ENCODE peak calls at places on chromosomes 5 and 9, in four cellular contexts. C, J, M and G are unnamed samples.
A peak's percentile ranks its signal among the peaks of the same experiment; 100 is the strongest.

GRCh38 chr5:176740131-176740701 is 70.1 kb upstream of the UNC5A start:
- DNase-seq in C (no peak), J (no peak), M (no peak), G (peak; percentile 80)

GRCh38 chr5:72231989-72232703 is 87.9 kb downstream of the MRPS27 start:
- DNase-seq in C (no peak), J (no peak), M (no peak), G (no peak)

GRCh38 chr9:14221558-14221957 is 92.4 kb downstream of the NFIB start:
- DNase-seq in C (no peak), J (peak; percentile 14), M (no peak), G (no peak)

GRCh38 chr5:170747851-170748250 is 35.7 kb upstream of the GABRP start:
- DNase-seq in C (no peak), J (peak; percentile 15), M (no peak), G (peak; percentile 88)

GRCh38 chr9:108184941-108185340 is 670.8 kb downstream of the ACTL7B start:
- DNase-seq in C (peak; percentile 82), J (no peak), M (no peak), G (peak; percentile 88)

GRCh38 chr5:7754997-7755596 is 95.8 kb downstream of the CFAP90 start:
- DNase-seq in C (no peak), J (peak; percentile 11), M (no peak), G (no peak)

GRCh38 chr5:180080670-180081280 is 9.2 kb upstream of the RNF130 start:
- DNase-seq in C (no peak), J (no peak), M (no peak), G (no peak)

GRCh38 chr5:43592363-43592762 is 10.6 kb upstream of the NNT start:
- DNase-seq in C (no peak), J (no peak), M (no peak), G (no peak)

GRCh38 chr5:113264061-113264460 is 170.7 kb downstream of the TSSK1B start:
- DNase-seq in C (no peak), J (no peak), M (no peak), G (no peak)

GRCh38 chr9:34550016-34550680 is 27.4 kb upstream of the ENHO start:
- DNase-seq in C (no peak), J (no peak), M (no peak), G (no peak)

GRCh38 chr5:73393606-73394489 is 54.7 kb downstream of the FOXD1 start:
- DNase-seq in C (no peak), J (no peak), M (no peak), G (peak; percentile 47)

GRCh38 chr9:78115073-78115472 is 83.5 kb upstream of the GNAQ start:
- DNase-seq in C (no peak), J (peak; percentile 23), M (no peak), G (no peak)

GRCh38 chr5:125175348-125176004 is 429.0 kb upstream of the ZNF608 start:
- DNase-seq in C (no peak), J (no peak), M (no peak), G (no peak)

GRCh38 chr5:171157233-171157632 is 151.8 kb upstream of the TLX3 start:
- DNase-seq in C (no peak), J (no peak), M (no peak), G (no peak)

GRCh38 chr5:124124711-124125229 is 612.8 kb downstream of the CSNK1G3 start:
- DNase-seq in C (no peak), J (no peak), M (no peak), G (no peak)

GRCh38 chr5:98635631-98636030 is 137.8 kb upstream of the RGMB start:
- DNase-seq in C (no peak), J (no peak), M (no peak), G (no peak)

GRCh38 chr5:6822556-6823343 is 109.5 kb downstream of the TENT4A start:
- DNase-seq in C (no peak), J (no peak), M (no peak), G (peak; percentile 90)

GRCh38 chr5:122500245-122501086 is 188.4 kb downstream of the SNCAIP start:
- DNase-seq in C (no peak), J (peak; percentile 26), M (no peak), G (no peak)

GRCh38 chr9:96122756-96123155 is 179.2 kb downstream of the HSD17B3 start:
- DNase-seq in C (no peak), J (no peak), M (no peak), G (no peak)

GRCh38 chr9:78786794-78787193 is 489.9 kb downstream of the PSAT1 start:
- DNase-seq in C (no peak), J (no peak), M (no peak), G (no peak)

GRCh38 chr9:93306579-93307091 is 122.7 kb downstream of the WNK2 start:
- DNase-seq in C (peak; percentile 12), J (no peak), M (peak; percentile 29), G (no peak)

GRCh38 chr5:155689403-155689802 is 637.6 kb upstream of the SGCD start:
- DNase-seq in C (no peak), J (no peak), M (no peak), G (no peak)

GRCh38 chr5:108398964-108399363 is 17.1 kb upstream of the FBXL17 start:
- DNase-seq in C (no peak), J (no peak), M (no peak), G (no peak)

GRCh38 chr9:132183134-132183533 is 21.3 kb downstream of the NTNG2 start:
- DNase-seq in C (no peak), J (no peak), M (no peak), G (no peak)

GRCh38 chr5:36688722-36689121 is 82.3 kb downstream of the SLC1A3 start:
- DNase-seq in C (no peak), J (peak; percentile 29), M (no peak), G (no peak)

GRCh38 chr5:103674321-103674720 is 111.7 kb upstream of the NUDT12 start:
- DNase-seq in C (no peak), J (no peak), M (no peak), G (no peak)

GRCh38 chr5:119582987-119583386 is 46.4 kb upstream of the FAM170A start:
- DNase-seq in C (no peak), J (no peak), M (no peak), G (no peak)

GRCh38 chr9:119968837-119969707 is 599.8 kb upstream of the BRINP1 start:
- DNase-seq in C (peak; percentile 65), J (peak; percentile 28), M (peak; percentile 69), G (no peak)

GRCh38 chr9:96460877-96461276 is 10.9 kb downstream of the HABP4 start:
- DNase-seq in C (no peak), J (no peak), M (no peak), G (no peak)

GRCh38 chr9:18438300-18438925 is 35.5 kb upstream of the ADAMTSL1 start:
- DNase-seq in C (no peak), J (no peak), M (peak; percentile 68), G (no peak)

GRCh38 chr9:127102176-127102575 is 20.3 kb downstream of the ANGPTL2 start:
- DNase-seq in C (no peak), J (no peak), M (no peak), G (no peak)

GRCh38 chr5:146890733-146891440 is 12.3 kb upstream of the PPP2R2B start:
- DNase-seq in C (no peak), J (no peak), M (no peak), G (no peak)

GRCh38 chr5:114419941-114420340 is 58.1 kb downstream of the KCNN2 start:
- DNase-seq in C (no peak), J (no peak), M (no peak), G (no peak)

GRCh38 chr5:10715605-10716004 is 45.4 kb downstream of the DAP start:
- DNase-seq in C (no peak), J (no peak), M (no peak), G (no peak)

GRCh38 chr5:41410737-41411136 is 99.7 kb downstream of the PLCXD3 start:
- DNase-seq in C (no peak), J (no peak), M (no peak), G (no peak)

GRCh38 chr5:177510567-177511053 is 984 bp upstream of the DOK3 start:
- DNase-seq in C (no peak), J (no peak), M (no peak), G (no peak)

GRCh38 chr9:73149371-73150067 is 2.1 kb upstream of the ANXA1 start:
- DNase-seq in C (no peak), J (no peak), M (no peak), G (no peak)

GRCh38 chr5:128645582-128645981 is 107.5 kb upstream of the FBN2 start:
- DNase-seq in C (no peak), J (no peak), M (no peak), G (no peak)
- TF ChIP-seq POLR2AphosphoS5 in C (no peak), J (no peak), M (no peak), G (no peak)

GRCh38 chr5:116301110-116301509 is 216.3 kb downstream of the COMMD10 start:
- DNase-seq in C (no peak), J (no peak), M (no peak), G (no peak)

GRCh38 chr5:116303340-116303739 is 218.5 kb downstream of the COMMD10 start:
- DNase-seq in C (no peak), J (no peak), M (no peak), G (no peak)

GRCh38 chr5:116303810-116304209 is 219.0 kb downstream of the COMMD10 start:
- DNase-seq in C (no peak), J (no peak), M (no peak), G (no peak)

GRCh38 chr5:116308391-116308790 is 223.6 kb downstream of the COMMD10 start:
- DNase-seq in C (no peak), J (no peak), M (no peak), G (no peak)

GRCh38 chr5:116305899-116306298 is 221.1 kb downstream of the COMMD10 start:
- DNase-seq in C (no peak), J (no peak), M (no peak), G (no peak)
- H3K9me3 ChIP-seq in C (peaks cover 22% of the 10 kb centered on the region), J (peaks cover 7% of the 10 kb centered on the region), M (peaks cover 24% of the 10 kb centered on the region), G (peaks cover 41% of the 10 kb centered on the region)

GRCh38 chr5:150618588-150619281 is 21.7 kb upstream of the SYNPO start:
- DNase-seq in C (no peak), J (no peak), M (no peak), G (no peak)

GRCh38 chr5:150622157-150622556 is 18.3 kb upstream of the SYNPO start:
- DNase-seq in C (no peak), J (no peak), M (no peak), G (no peak)

GRCh38 chr5:150621301-150621700 is 19.2 kb upstream of the SYNPO start:
- DNase-seq in C (no peak), J (no peak), M (no peak), G (no peak)

GRCh38 chr5:150618188-150618587 is 22.3 kb upstream of the SYNPO start:
- DNase-seq in C (no peak), J (no peak), M (no peak), G (no peak)

GRCh38 chr5:150619359-150620230 is 20.9 kb upstream of the SYNPO start:
- DNase-seq in C (no peak), J (no peak), M (peak; percentile 80), G (no peak)
- TF ChIP-seq POLR2A in C (no peak), J (no peak), M (no peak), G (no peak)

GRCh38 chr9:134434896-134435506 is 108.7 kb downstream of the RXRA start:
- DNase-seq in C (peak; percentile 94), J (peak; percentile 97), M (peak; percentile 96), G (peak; percentile 98)
- TF ChIP-seq POLR2AphosphoS5 in C (peak; percentile 56), J (no peak), M (peak; percentile 68), G (peak; percentile 87)

GRCh38 chr5:141241496-141241895 is 3.7 kb upstream of the PCDHB15 start:
- DNase-seq in C (no peak), J (no peak), M (no peak), G (no peak)
- H3K9me3 ChIP-seq in C (peaks cover 86% of the 10 kb centered on the region), J (peaks cover 67% of the 10 kb centered on the region), M (peaks cover 85% of the 10 kb centered on the region), G (peaks cover 96% of the 10 kb centered on the region)

GRCh38 chr9:129495422-129496186 is 125.3 kb downstream of the C9orf50 start:
- DNase-seq in C (peak; percentile 92), J (peak; percentile 86), M (peak; percentile 96), G (peak; percentile 97)
- TF ChIP-seq POLR2A in C (peak; percentile 11), J (no peak), M (peak; percentile 39), G (peak; percentile 15)